ENCODE peak calls at places on chromosomes 12 and 14, in ten cellular contexts. One of them, this sample, is unnamed.
A peak's percentile ranks its signal among the peaks of the same experiment; 100 is the strongest.

GRCh38 chr12:68727776-68728175 is 18.2 kb upstream of the SLC35E3 start:
- DNase-seq in ovary: no peak
- DNase-seq in cardiac muscle cell: no peak
- DNase-seq in endothelial cell of umbilical vein: no peak
- DNase-seq in AG10803: no peak
- DNase-seq in tibial artery: no peak
- DNase-seq in AG09309: no peak
- DNase-seq in AG04449: no peak
- DNase-seq in epithelial cell of esophagus: no peak
- DNase-seq in kidney epithelial cell: no peak
- DNase-seq in this sample: no peak

GRCh38 chr12:71010143-71010479 is 89.6 kb upstream of the PTPRR start:
- DNase-seq in ovary: no peak
- DNase-seq in cardiac muscle cell: no peak
- DNase-seq in endothelial cell of umbilical vein: no peak
- DNase-seq in AG10803: no peak
- DNase-seq in tibial artery: no peak
- DNase-seq in AG09309: no peak
- DNase-seq in AG04449: no peak
- DNase-seq in epithelial cell of esophagus: peak; percentile 2
- DNase-seq in kidney epithelial cell: no peak
- DNase-seq in this sample: no peak

GRCh38 chr14:104519721-104520120 is 59.8 kb upstream of the C14orf180 start:
- DNase-seq in ovary: no peak
- DNase-seq in cardiac muscle cell: no peak
- DNase-seq in endothelial cell of umbilical vein: no peak
- DNase-seq in AG10803: no peak
- DNase-seq in tibial artery: no peak
- DNase-seq in AG09309: no peak
- DNase-seq in AG04449: no peak
- DNase-seq in epithelial cell of esophagus: no peak
- DNase-seq in kidney epithelial cell: no peak
- DNase-seq in this sample: no peak

GRCh38 chr12:27424631-27425230 is 21.8 kb upstream of the SMCO2 start:
- DNase-seq in ovary: peak; percentile 28
- DNase-seq in cardiac muscle cell: peak; percentile 50
- DNase-seq in endothelial cell of umbilical vein: peak; percentile 65
- DNase-seq in AG10803: peak; percentile 79
- DNase-seq in tibial artery: no peak
- DNase-seq in AG09309: peak; percentile 67
- DNase-seq in AG04449: peak; percentile 31
- DNase-seq in epithelial cell of esophagus: peak; percentile 63
- DNase-seq in kidney epithelial cell: peak; percentile 34
- DNase-seq in this sample: peak; percentile 14

GRCh38 chr12:16238661-16239060 is 38.8 kb downstream of the SLC15A5 start:
- DNase-seq in ovary: no peak
- DNase-seq in cardiac muscle cell: no peak
- DNase-seq in endothelial cell of umbilical vein: no peak
- DNase-seq in AG10803: peak; percentile 0
- DNase-seq in tibial artery: no peak
- DNase-seq in AG09309: no peak
- DNase-seq in AG04449: no peak
- DNase-seq in epithelial cell of esophagus: peak; percentile 10
- DNase-seq in kidney epithelial cell: no peak
- DNase-seq in this sample: no peak

GRCh38 chr12:115918763-115919162 is 358.7 kb downstream of the MED13L start:
- DNase-seq in ovary: no peak
- DNase-seq in cardiac muscle cell: no peak
- DNase-seq in endothelial cell of umbilical vein: no peak
- DNase-seq in AG10803: no peak
- DNase-seq in tibial artery: no peak
- DNase-seq in AG09309: no peak
- DNase-seq in AG04449: no peak
- DNase-seq in epithelial cell of esophagus: no peak
- DNase-seq in kidney epithelial cell: no peak
- DNase-seq in this sample: no peak

GRCh38 chr14:60845523-60845922 is 111.0 kb downstream of the MNAT1 start:
- DNase-seq in ovary: no peak
- DNase-seq in cardiac muscle cell: no peak
- DNase-seq in endothelial cell of umbilical vein: no peak
- DNase-seq in AG10803: no peak
- DNase-seq in tibial artery: no peak
- DNase-seq in AG09309: no peak
- DNase-seq in AG04449: no peak
- DNase-seq in epithelial cell of esophagus: no peak
- DNase-seq in kidney epithelial cell: no peak
- DNase-seq in this sample: no peak

GRCh38 chr12:95820096-95820703 is 29.6 kb upstream of the NTN4 start:
- DNase-seq in ovary: peak; percentile 35
- DNase-seq in cardiac muscle cell: peak; percentile 68
- DNase-seq in endothelial cell of umbilical vein: peak; percentile 75
- DNase-seq in AG10803: peak; percentile 55
- DNase-seq in tibial artery: no peak
- DNase-seq in AG09309: no peak
- DNase-seq in AG04449: no peak
- DNase-seq in epithelial cell of esophagus: peak; percentile 70
- DNase-seq in kidney epithelial cell: no peak
- DNase-seq in this sample: peak; percentile 20

GRCh38 chr14:89486505-89486904 is 69.5 kb upstream of the FOXN3 start:
- DNase-seq in ovary: no peak
- DNase-seq in cardiac muscle cell: no peak
- DNase-seq in endothelial cell of umbilical vein: no peak
- DNase-seq in AG10803: no peak
- DNase-seq in tibial artery: peak; percentile 31
- DNase-seq in AG09309: no peak
- DNase-seq in AG04449: no peak
- DNase-seq in epithelial cell of esophagus: no peak
- DNase-seq in kidney epithelial cell: no peak
- DNase-seq in this sample: no peak

GRCh38 chr12:122336015-122336946 is 70.0 kb upstream of the VPS33A start:
- DNase-seq in ovary: no peak
- DNase-seq in cardiac muscle cell: peak; percentile 41
- DNase-seq in endothelial cell of umbilical vein: peak; percentile 40
- DNase-seq in AG10803: peak; percentile 38
- DNase-seq in tibial artery: no peak
- DNase-seq in AG09309: no peak
- DNase-seq in AG04449: no peak
- DNase-seq in epithelial cell of esophagus: peak; percentile 39
- DNase-seq in kidney epithelial cell: no peak
- DNase-seq in this sample: no peak

GRCh38 chr12:34400986-34401658 is 378.8 kb downstream of the ALG10 start:
- DNase-seq in ovary: peak; percentile 4
- DNase-seq in cardiac muscle cell: no peak
- DNase-seq in endothelial cell of umbilical vein: no peak
- DNase-seq in AG10803: no peak
- DNase-seq in tibial artery: peak; percentile 45
- DNase-seq in AG09309: no peak
- DNase-seq in AG04449: no peak
- DNase-seq in epithelial cell of esophagus: no peak
- DNase-seq in kidney epithelial cell: no peak
- DNase-seq in this sample: no peak

GRCh38 chr12:117328556-117329100 is 32.8 kb downstream of the NOS1 start:
- DNase-seq in ovary: no peak
- DNase-seq in cardiac muscle cell: no peak
- DNase-seq in endothelial cell of umbilical vein: no peak
- DNase-seq in AG10803: no peak
- DNase-seq in tibial artery: no peak
- DNase-seq in AG09309: no peak
- DNase-seq in AG04449: no peak
- DNase-seq in epithelial cell of esophagus: peak; percentile 44
- DNase-seq in kidney epithelial cell: no peak
- DNase-seq in this sample: no peak

GRCh38 chr14:101519090-101519489 is 42.2 kb upstream of the DIO3 start:
- DNase-seq in ovary: no peak
- DNase-seq in cardiac muscle cell: no peak
- DNase-seq in endothelial cell of umbilical vein: no peak
- DNase-seq in AG10803: no peak
- DNase-seq in tibial artery: peak; percentile 76
- DNase-seq in AG09309: no peak
- DNase-seq in AG04449: no peak
- DNase-seq in epithelial cell of esophagus: no peak
- DNase-seq in kidney epithelial cell: no peak
- DNase-seq in this sample: no peak

GRCh38 chr14:105876158-105876557 is 349.8 kb downstream of the TMEM121 start:
- DNase-seq in ovary: no peak
- DNase-seq in cardiac muscle cell: no peak
- DNase-seq in endothelial cell of umbilical vein: no peak
- DNase-seq in AG10803: no peak
- DNase-seq in tibial artery: no peak
- DNase-seq in AG09309: no peak
- DNase-seq in AG04449: no peak
- DNase-seq in epithelial cell of esophagus: no peak
- DNase-seq in kidney epithelial cell: no peak
- DNase-seq in this sample: no peak

GRCh38 chr14:50943943-50944646 is at the start of gene PYGL:
- DNase-seq in ovary: peak; percentile 75
- DNase-seq in cardiac muscle cell: peak; percentile 85
- DNase-seq in endothelial cell of umbilical vein: peak; percentile 57
- DNase-seq in AG10803: peak; percentile 63
- DNase-seq in tibial artery: peak; percentile 87
- DNase-seq in AG09309: no peak
- DNase-seq in AG04449: no peak
- DNase-seq in epithelial cell of esophagus: peak; percentile 80
- DNase-seq in kidney epithelial cell: no peak
- DNase-seq in this sample: no peak

GRCh38 chr12:65093571-65093970 is 27.5 kb downstream of the WIF1 start:
- DNase-seq in ovary: no peak
- DNase-seq in cardiac muscle cell: no peak
- DNase-seq in endothelial cell of umbilical vein: no peak
- DNase-seq in AG10803: no peak
- DNase-seq in tibial artery: no peak
- DNase-seq in AG09309: no peak
- DNase-seq in AG04449: no peak
- DNase-seq in epithelial cell of esophagus: no peak
- DNase-seq in kidney epithelial cell: no peak
- DNase-seq in this sample: no peak

DNA sequence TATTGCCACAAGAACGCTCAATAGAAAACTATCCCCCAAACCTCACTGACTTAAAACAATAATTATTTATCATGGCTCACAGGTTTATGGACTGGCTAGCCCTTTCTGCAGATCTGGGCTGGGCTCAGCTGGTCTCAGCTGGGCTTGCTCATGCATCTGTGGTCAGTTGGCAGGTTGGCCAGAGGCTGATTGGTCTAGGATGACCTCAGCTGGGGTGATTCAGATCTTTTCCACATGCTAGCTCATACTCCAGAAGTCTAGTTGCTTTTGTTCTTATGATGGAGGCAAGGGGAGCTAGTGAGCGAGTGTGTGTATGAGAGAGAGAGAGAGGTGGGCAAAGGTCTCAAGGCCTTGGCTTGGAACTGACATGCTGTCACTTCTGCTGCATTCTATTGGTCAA is 181.2 kb upstream of the NRXN3 start:
- DNase-seq in ovary: no peak
- DNase-seq in cardiac muscle cell: no peak
- DNase-seq in endothelial cell of umbilical vein: no peak
- DNase-seq in AG10803: peak; percentile 47
- DNase-seq in tibial artery: peak; percentile 74
- DNase-seq in AG09309: peak; percentile 47
- DNase-seq in AG04449: no peak
- DNase-seq in epithelial cell of esophagus: peak; percentile 23
- DNase-seq in kidney epithelial cell: peak; percentile 82
- DNase-seq in this sample: peak; percentile 57
- TF ChIP-seq CTCF in ovary: no peak
- TF ChIP-seq CTCF in cardiac muscle cell: no peak
- TF ChIP-seq CTCF in endothelial cell of umbilical vein: no peak
- TF ChIP-seq CTCF in AG10803: no peak
- TF ChIP-seq CTCF in tibial artery: no peak
- TF ChIP-seq CTCF in AG09309: no peak
- TF ChIP-seq CTCF in AG04449: no peak
- TF ChIP-seq CTCF in epithelial cell of esophagus: no peak
- TF ChIP-seq CTCF in kidney epithelial cell: peak; percentile 10
- TF ChIP-seq CTCF in this sample: no peak

DNA sequence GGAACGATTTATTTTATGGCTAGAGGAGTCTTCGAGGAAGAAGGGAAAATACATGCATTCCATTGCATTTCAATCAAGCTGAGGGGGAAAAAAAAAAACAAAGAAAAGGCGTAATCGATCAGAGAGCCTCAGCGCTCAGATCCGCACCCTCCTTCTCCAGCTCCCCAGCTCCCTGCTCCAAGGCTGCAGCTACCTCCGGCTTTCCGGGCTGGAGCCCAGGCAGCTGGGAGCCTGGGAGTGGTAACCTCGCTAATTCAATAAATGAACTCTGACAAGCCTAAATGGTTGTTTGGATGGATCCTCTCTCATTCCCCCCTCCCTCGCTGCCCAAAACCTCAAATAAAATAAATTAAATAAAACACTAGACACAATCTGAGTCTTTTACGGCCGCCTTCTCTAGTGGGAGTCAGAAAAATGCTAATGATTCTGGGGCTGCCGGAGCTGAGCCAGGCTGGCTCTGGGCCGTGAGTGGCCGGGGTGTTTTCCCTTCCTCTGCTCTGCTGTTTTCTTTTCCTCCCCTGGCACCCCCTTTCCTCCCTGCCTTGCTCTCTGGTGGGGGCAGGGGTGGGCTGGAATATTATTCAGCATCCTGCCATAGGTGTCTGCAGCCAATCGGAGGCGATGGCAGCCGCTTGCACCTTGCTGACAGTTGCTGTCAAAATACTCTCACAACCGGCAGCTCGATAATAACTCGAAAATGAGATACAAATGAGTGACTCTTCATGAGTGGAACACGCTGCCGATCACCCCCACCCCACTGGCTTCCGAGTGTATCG is 76.1 kb downstream of the RBM19 start:
- DNase-seq in ovary: no peak
- DNase-seq in cardiac muscle cell: no peak
- DNase-seq in endothelial cell of umbilical vein: no peak
- DNase-seq in AG10803: peak; percentile 15
- DNase-seq in tibial artery: no peak
- DNase-seq in AG09309: peak; percentile 2
- DNase-seq in AG04449: no peak
- DNase-seq in epithelial cell of esophagus: no peak
- DNase-seq in kidney epithelial cell: no peak
- DNase-seq in this sample: no peak
- H3K4me3 ChIP-seq in ovary: no peak overlapping the region
- H3K4me3 ChIP-seq in cardiac muscle cell: no peak overlapping the region
- H3K4me3 ChIP-seq in endothelial cell of umbilical vein: no peak overlapping the region
- H3K4me3 ChIP-seq in AG10803: peak overlapping the region; percentile 46
- H3K4me3 ChIP-seq in tibial artery: no peak overlapping the region
- H3K4me3 ChIP-seq in AG09309: no peak overlapping the region
- H3K4me3 ChIP-seq in AG04449: peak overlapping the region; percentile 23
- H3K4me3 ChIP-seq in epithelial cell of esophagus: no peak overlapping the region
- H3K4me3 ChIP-seq in kidney epithelial cell: no peak overlapping the region
- H3K4me3 ChIP-seq in this sample: no peak overlapping the region

GRCh38 chr14:53153702-53154112 is 584 bp upstream of the DDHD1 start:
- DNase-seq in ovary: no peak
- DNase-seq in cardiac muscle cell: no peak
- DNase-seq in endothelial cell of umbilical vein: no peak
- DNase-seq in AG10803: no peak
- DNase-seq in tibial artery: no peak
- DNase-seq in AG09309: no peak
- DNase-seq in AG04449: no peak
- DNase-seq in epithelial cell of esophagus: no peak
- DNase-seq in kidney epithelial cell: no peak
- DNase-seq in this sample: no peak
- TF ChIP-seq CTCF in ovary: no peak
- TF ChIP-seq CTCF in cardiac muscle cell: no peak
- TF ChIP-seq CTCF in endothelial cell of umbilical vein: no peak
- TF ChIP-seq CTCF in AG10803: no peak
- TF ChIP-seq CTCF in tibial artery: no peak
- TF ChIP-seq CTCF in AG09309: no peak
- TF ChIP-seq CTCF in AG04449: no peak
- TF ChIP-seq CTCF in epithelial cell of esophagus: no peak
- TF ChIP-seq CTCF in kidney epithelial cell: no peak
- TF ChIP-seq CTCF in this sample: no peak

GRCh38 chr12:22130671-22131070 is 84.7 kb downstream of the CMAS start:
- DNase-seq in ovary: no peak
- DNase-seq in cardiac muscle cell: no peak
- DNase-seq in endothelial cell of umbilical vein: no peak
- DNase-seq in AG10803: no peak
- DNase-seq in tibial artery: no peak
- DNase-seq in AG09309: no peak
- DNase-seq in AG04449: no peak
- DNase-seq in epithelial cell of esophagus: peak; percentile 99
- DNase-seq in kidney epithelial cell: no peak
- DNase-seq in this sample: no peak
- H3K4me3 ChIP-seq in ovary: no peak overlapping the region
- H3K4me3 ChIP-seq in cardiac muscle cell: no peak overlapping the region
- H3K4me3 ChIP-seq in endothelial cell of umbilical vein: no peak overlapping the region
- H3K4me3 ChIP-seq in AG10803: no peak overlapping the region
- H3K4me3 ChIP-seq in tibial artery: no peak overlapping the region
- H3K4me3 ChIP-seq in AG09309: no peak overlapping the region
- H3K4me3 ChIP-seq in AG04449: no peak overlapping the region
- H3K4me3 ChIP-seq in epithelial cell of esophagus: no peak overlapping the region
- H3K4me3 ChIP-seq in kidney epithelial cell: no peak overlapping the region
- H3K4me3 ChIP-seq in this sample: no peak overlapping the region

This sample was measured in HFF-Myc.